ENCODE peak calls at places on chromosomes 12 and 14, in seven cellular contexts. One of them, this sample, is unnamed.

GRCh38 chr14:66365388-66365787 is 120.8 kb upstream of the CCDC196 start:
- DNase-seq in OCI-LY7: no peak
- DNase-seq in K562: no peak
- DNase-seq in Karpas-422: no peak
- DNase-seq in PC-9: no peak
- DNase-seq in HCT116: no peak
- DNase-seq in MM.1S: no peak
- DNase-seq in this sample: no peak

GRCh38 chr14:97298331-97298730 is 501.1 kb downstream of the VRK1 start:
- DNase-seq in MM.1S: no peak
- DNase-seq in Karpas-422: peak
- DNase-seq in HCT116: no peak
- DNase-seq in PC-9: no peak
- DNase-seq in OCI-LY7: no peak
- DNase-seq in K562: peak
- DNase-seq in this sample: peak

GRCh38 chr12:40714636-40715035 is 22.4 kb downstream of the CNTN1 start:
- DNase-seq in PC-9: no peak
- DNase-seq in K562: no peak
- DNase-seq in MM.1S: no peak
- DNase-seq in Karpas-422: no peak
- DNase-seq in HCT116: no peak
- DNase-seq in OCI-LY7: no peak
- DNase-seq in this sample: no peak

GRCh38 chr12:113259499-113259953 is 38.3 kb downstream of the TPCN1 start:
- DNase-seq in K562: no peak
- DNase-seq in OCI-LY7: no peak
- DNase-seq in HCT116: no peak
- DNase-seq in MM.1S: no peak
- DNase-seq in Karpas-422: no peak
- DNase-seq in PC-9: no peak
- DNase-seq in this sample: no peak

GRCh38 chr12:906077-906585 is 43.4 kb downstream of the RAD52 start:
- DNase-seq in PC-9: no peak
- DNase-seq in K562: no peak
- DNase-seq in HCT116: no peak
- DNase-seq in MM.1S: no peak
- DNase-seq in Karpas-422: no peak
- DNase-seq in OCI-LY7: no peak
- DNase-seq in this sample: no peak

GRCh38 chr12:49019435-49020317 is 1.1 kb upstream of the PRKAG1 start:
- DNase-seq in MM.1S: peak
- DNase-seq in HCT116: no peak
- DNase-seq in K562: peak
- DNase-seq in OCI-LY7: peak
- DNase-seq in PC-9: no peak
- DNase-seq in Karpas-422: peak
- DNase-seq in this sample: peak

GRCh38 chr12:3330976-3331375 is 160.0 kb upstream of the PRMT8 start:
- DNase-seq in PC-9: no peak
- DNase-seq in MM.1S: no peak
- DNase-seq in HCT116: no peak
- DNase-seq in K562: no peak
- DNase-seq in OCI-LY7: no peak
- DNase-seq in Karpas-422: no peak
- DNase-seq in this sample: no peak

GRCh38 chr12:902581-902980 is 46.9 kb downstream of the RAD52 start:
- DNase-seq in K562: no peak
- DNase-seq in Karpas-422: no peak
- DNase-seq in OCI-LY7: no peak
- DNase-seq in MM.1S: no peak
- DNase-seq in HCT116: no peak
- DNase-seq in PC-9: no peak
- DNase-seq in this sample: no peak

GRCh38 chr12:65695077-65695865 is 129.0 kb upstream of the HMGA2 start:
- DNase-seq in OCI-LY7: no peak
- DNase-seq in MM.1S: no peak
- DNase-seq in Karpas-422: no peak
- DNase-seq in K562: no peak
- DNase-seq in PC-9: peak
- DNase-seq in HCT116: peak
- DNase-seq in this sample: no peak

GRCh38 chr12:118034429-118035193 is 18.1 kb downstream of the RFC5 start:
- DNase-seq in HCT116: no peak
- DNase-seq in PC-9: peak
- DNase-seq in OCI-LY7: no peak
- DNase-seq in K562: no peak
- DNase-seq in Karpas-422: no peak
- DNase-seq in MM.1S: peak
- DNase-seq in this sample: peak

GRCh38 chr12:85920324-85920947 is 46.3 kb downstream of the NTS start:
- DNase-seq in OCI-LY7: peak
- DNase-seq in PC-9: no peak
- DNase-seq in K562: peak
- DNase-seq in MM.1S: peak
- DNase-seq in Karpas-422: peak
- DNase-seq in HCT116: peak
- DNase-seq in this sample: peak

GRCh38 chr12:49365542-49365941 is 1.7 kb upstream of the SPATS2 start:
- DNase-seq in MM.1S: no peak
- DNase-seq in K562: peak
- DNase-seq in PC-9: no peak
- DNase-seq in OCI-LY7: no peak
- DNase-seq in HCT116: no peak
- DNase-seq in Karpas-422: no peak
- DNase-seq in this sample: no peak

GRCh38 chr14:104214411-104214810 is 76.0 kb downstream of the KIF26A start:
- DNase-seq in PC-9: no peak
- DNase-seq in OCI-LY7: no peak
- DNase-seq in MM.1S: no peak
- DNase-seq in K562: no peak
- DNase-seq in Karpas-422: no peak
- DNase-seq in HCT116: no peak
- DNase-seq in this sample: no peak

GRCh38 chr14:96986701-96987474 is 189.7 kb downstream of the VRK1 start:
- DNase-seq in PC-9: no peak
- DNase-seq in OCI-LY7: no peak
- DNase-seq in K562: no peak
- DNase-seq in MM.1S: no peak
- DNase-seq in HCT116: no peak
- DNase-seq in Karpas-422: peak
- DNase-seq in this sample: no peak

GRCh38 chr14:80959448-80960006 is 4.1 kb downstream of the TSHR start:
- DNase-seq in MM.1S: peak
- DNase-seq in PC-9: no peak
- DNase-seq in K562: no peak
- DNase-seq in HCT116: no peak
- DNase-seq in OCI-LY7: peak
- DNase-seq in Karpas-422: peak
- DNase-seq in this sample: no peak
- H3K4me2 ChIP-seq in MM.1S: peak
- H3K4me2 ChIP-seq in PC-9: no peak
- H3K4me2 ChIP-seq in K562: no peak
- H3K4me2 ChIP-seq in HCT116: no peak
- H3K4me2 ChIP-seq in OCI-LY7: peak
- H3K4me2 ChIP-seq in Karpas-422: peak
- H3K4me2 ChIP-seq in this sample: no peak

GRCh38 chr14:91372680-91373495 is 44.7 kb downstream of the CCDC88C start:
- DNase-seq in K562: no peak
- DNase-seq in OCI-LY7: peak
- DNase-seq in MM.1S: peak
- DNase-seq in Karpas-422: peak
- DNase-seq in HCT116: no peak
- DNase-seq in PC-9: no peak
- DNase-seq in this sample: no peak

GRCh38 chr14:91373591-91374245 is 43.9 kb downstream of the CCDC88C start:
- DNase-seq in MM.1S: peak
- DNase-seq in HCT116: no peak
- DNase-seq in K562: no peak
- DNase-seq in PC-9: peak
- DNase-seq in OCI-LY7: peak
- DNase-seq in Karpas-422: peak
- DNase-seq in this sample: no peak

GRCh38 chr14:91369628-91370445 is 47.8 kb downstream of the CCDC88C start:
- DNase-seq in PC-9: no peak
- DNase-seq in MM.1S: peak
- DNase-seq in HCT116: no peak
- DNase-seq in OCI-LY7: no peak
- DNase-seq in Karpas-422: no peak
- DNase-seq in K562: no peak
- DNase-seq in this sample: no peak

GRCh38 chr14:91371990-91372375 is 45.6 kb downstream of the CCDC88C start:
- DNase-seq in OCI-LY7: no peak
- DNase-seq in Karpas-422: no peak
- DNase-seq in PC-9: no peak
- DNase-seq in MM.1S: no peak
- DNase-seq in K562: no peak
- DNase-seq in HCT116: no peak
- DNase-seq in this sample: no peak

GRCh38 chr14:91371011-91371989 is 46.3 kb downstream of the CCDC88C start:
- DNase-seq in K562: no peak
- DNase-seq in Karpas-422: no peak
- DNase-seq in PC-9: no peak
- DNase-seq in OCI-LY7: no peak
- DNase-seq in MM.1S: peak
- DNase-seq in HCT116: no peak
- DNase-seq in this sample: no peak
- H3K4me2 ChIP-seq in K562: no peak
- H3K4me2 ChIP-seq in Karpas-422: no peak
- H3K4me2 ChIP-seq in PC-9: no peak
- H3K4me2 ChIP-seq in OCI-LY7: peak
- H3K4me2 ChIP-seq in MM.1S: peak
- H3K4me2 ChIP-seq in HCT116: no peak
- H3K4me2 ChIP-seq in this sample: no peak

DNA sequence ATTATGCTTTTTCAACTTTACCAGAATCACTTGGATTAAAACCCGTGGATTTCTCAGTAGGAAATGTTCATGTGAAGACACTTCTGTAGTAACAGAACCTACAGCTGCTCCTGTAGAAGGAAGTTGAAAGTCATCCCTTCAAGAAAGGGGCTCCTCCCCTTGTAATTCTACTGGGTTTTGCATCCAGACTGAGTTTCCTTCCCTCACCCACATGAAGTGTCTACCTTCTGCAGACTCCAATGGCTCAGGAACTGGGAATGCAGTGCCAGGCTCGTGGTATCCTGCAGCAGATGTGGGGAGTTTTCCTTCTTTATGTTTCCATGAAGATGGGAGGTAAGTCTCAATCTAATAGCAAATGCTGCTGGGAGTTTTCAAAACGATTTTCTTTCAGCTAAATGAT is 7.9 kb upstream of the OR10G2 start:
- DNase-seq in K562: no peak
- DNase-seq in PC-9: no peak
- DNase-seq in Karpas-422: no peak
- DNase-seq in MM.1S: no peak
- DNase-seq in OCI-LY7: no peak
- DNase-seq in HCT116: no peak
- DNase-seq in this sample: no peak
- H3K4me2 ChIP-seq in K562: no peak
- H3K4me2 ChIP-seq in PC-9: no peak
- H3K4me2 ChIP-seq in Karpas-422: no peak
- H3K4me2 ChIP-seq in MM.1S: no peak
- H3K4me2 ChIP-seq in OCI-LY7: no peak
- H3K4me2 ChIP-seq in HCT116: no peak
- H3K4me2 ChIP-seq in this sample: no peak

DNA sequence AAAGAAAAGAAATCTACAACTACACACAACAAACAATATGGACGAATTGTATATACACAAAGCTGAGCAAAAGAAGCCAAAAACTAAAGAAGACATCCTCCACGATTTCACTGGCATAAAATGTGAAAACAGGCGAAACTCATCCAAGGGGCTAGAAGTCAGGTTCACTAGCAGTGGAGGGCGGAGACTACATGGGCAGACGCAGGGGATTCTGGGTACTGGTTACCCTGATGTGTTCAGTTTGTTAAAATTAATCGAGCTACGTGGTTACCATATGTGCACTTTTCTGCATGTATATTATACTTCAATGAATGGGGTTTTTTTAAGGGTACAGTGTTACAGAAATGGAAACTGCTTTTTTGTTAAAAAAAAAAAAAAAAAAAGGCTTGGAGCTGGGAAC is 12.3 kb downstream of the KDM2B start:
- DNase-seq in OCI-LY7: peak
- DNase-seq in Karpas-422: peak
- DNase-seq in K562: no peak
- DNase-seq in PC-9: no peak
- DNase-seq in HCT116: no peak
- DNase-seq in MM.1S: no peak
- DNase-seq in this sample: no peak
- H3K4me2 ChIP-seq in OCI-LY7: peak
- H3K4me2 ChIP-seq in Karpas-422: peak
- H3K4me2 ChIP-seq in K562: no peak
- H3K4me2 ChIP-seq in PC-9: no peak
- H3K4me2 ChIP-seq in HCT116: no peak
- H3K4me2 ChIP-seq in MM.1S: no peak
- H3K4me2 ChIP-seq in this sample: no peak

DNA sequence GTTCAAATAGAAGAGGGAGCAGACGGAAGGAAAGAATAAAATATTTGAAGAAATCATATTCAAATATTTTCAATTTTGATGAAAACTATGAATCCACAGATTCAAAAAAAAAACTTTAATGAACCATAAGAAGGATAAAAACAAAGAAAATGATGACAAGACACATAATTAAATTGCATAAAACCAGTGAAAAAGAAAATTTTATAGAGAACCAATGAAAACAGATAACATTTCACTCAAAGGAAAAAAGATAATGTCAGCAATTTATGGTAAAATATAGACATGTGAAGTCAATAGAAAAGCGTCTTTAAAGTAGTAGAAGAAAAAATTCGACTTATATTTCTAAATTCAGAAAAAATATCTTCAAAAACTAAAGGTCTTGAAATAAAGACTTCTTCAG is 546.5 kb upstream of the ATXN7L3B start:
- DNase-seq in MM.1S: no peak
- DNase-seq in PC-9: no peak
- DNase-seq in OCI-LY7: no peak
- DNase-seq in Karpas-422: no peak
- DNase-seq in HCT116: no peak
- DNase-seq in K562: no peak
- DNase-seq in this sample: no peak
- H3K4me2 ChIP-seq in MM.1S: no peak
- H3K4me2 ChIP-seq in PC-9: no peak
- H3K4me2 ChIP-seq in OCI-LY7: no peak
- H3K4me2 ChIP-seq in Karpas-422: no peak
- H3K4me2 ChIP-seq in HCT116: no peak
- H3K4me2 ChIP-seq in K562: no peak
- H3K4me2 ChIP-seq in this sample: no peak

GRCh38 chr14:74620497-74620921 is 8.5 kb upstream of the LTBP2 start:
- DNase-seq in MM.1S: no peak
- DNase-seq in Karpas-422: no peak
- DNase-seq in K562: peak
- DNase-seq in OCI-LY7: no peak
- DNase-seq in HCT116: peak
- DNase-seq in PC-9: peak
- DNase-seq in this sample: no peak
- H3K4me2 ChIP-seq in MM.1S: no peak
- H3K4me2 ChIP-seq in Karpas-422: no peak
- H3K4me2 ChIP-seq in K562: no peak
- H3K4me2 ChIP-seq in OCI-LY7: no peak
- H3K4me2 ChIP-seq in HCT116: peak
- H3K4me2 ChIP-seq in PC-9: peak
- H3K4me2 ChIP-seq in this sample: no peak

GRCh38 chr12:110353211-110353965 is 50.1 kb downstream of the ANAPC7 start:
- DNase-seq in K562: no peak
- DNase-seq in HCT116: no peak
- DNase-seq in MM.1S: no peak
- DNase-seq in PC-9: no peak
- DNase-seq in OCI-LY7: no peak
- DNase-seq in Karpas-422: no peak
- DNase-seq in this sample: no peak
- H3K4me2 ChIP-seq in K562: peak
- H3K4me2 ChIP-seq in HCT116: no peak
- H3K4me2 ChIP-seq in MM.1S: no peak
- H3K4me2 ChIP-seq in PC-9: no peak
- H3K4me2 ChIP-seq in OCI-LY7: no peak
- H3K4me2 ChIP-seq in Karpas-422: no peak
- H3K4me2 ChIP-seq in this sample: no peak

This sample was measured in neural progenitor cell.